ENCODE peak calls at places on chromosomes 16 and 17, in eight cellular contexts. V is GM12878, J is SK-N-SH, K is Panc1, Q is HepG2, L is breast epithelium, M is K562, Y is GM23338. O is an unnamed sample.

GRCh38 chr17:81400939-81401726 is 5.9 kb downstream of the BAHCC1 start:
- DNase-seq in Y (peak), K (no peak), J (no peak), Q (no peak), V (no peak), L (no peak), M (no peak), O (no peak)

GRCh38 chr17:29613371-29613837 is 9.3 kb downstream of the CORO6 start:
- DNase-seq in M (no peak), K (no peak), J (peak), L (peak), V (no peak), Y (peak), Q (peak), O (peak)

GRCh38 chr17:26792486-26792885 is 501.4 kb upstream of the WSB1 start:
- DNase-seq in M (no peak), Y (peak), V (peak), L (no peak), K (peak), J (no peak), Q (no peak), O (no peak)

GRCh38 chr17:36884495-36885160 is 52.6 kb upstream of the LHX1 start:
- DNase-seq in V (no peak), L (no peak), Y (peak), M (no peak), J (no peak), K (no peak), Q (no peak), O (no peak)

GRCh38 chr16:85057212-85057889 is 29.8 kb downstream of the KIAA0513 start:
- DNase-seq in M (peak), K (no peak), Y (peak), Q (peak), V (no peak), L (no peak), J (no peak), O (no peak)

GRCh38 chr17:63634163-63634562 is 11.9 kb downstream of the MAP3K3 start:
- DNase-seq in L (no peak), Q (no peak), J (no peak), M (peak), V (no peak), Y (peak), K (no peak), O (no peak)

GRCh38 chr16:8686031-8686621 is 11.7 kb downstream of the ABAT start:
- DNase-seq in V (no peak), J (peak), K (no peak), Q (no peak), M (no peak), L (peak), Y (no peak), O (no peak)

GRCh38 chr17:59004338-59005111 is 102.2 kb downstream of the TRIM37 start:
- DNase-seq in V (peak), L (no peak), Y (peak), M (peak), J (peak), K (peak), Q (peak), O (no peak)

GRCh38 chr17:68344701-68345136 is 53.4 kb downstream of the ARSG start:
- DNase-seq in M (no peak), K (no peak), L (no peak), Q (no peak), V (no peak), Y (no peak), J (no peak), O (no peak)

GRCh38 chr16:27698266-27698665 is 148.3 kb downstream of the KATNIP start:
- DNase-seq in Q (no peak), V (no peak), K (no peak), L (peak), Y (peak), J (no peak), M (peak), O (peak)

GRCh38 chr17:80441133-80441578 is 26.2 kb downstream of the ENDOV start:
- DNase-seq in Q (peak), K (no peak), Y (peak), M (peak), L (no peak), V (no peak), J (peak), O (no peak)

GRCh38 chr16:88681084-88681680 is 5.1 kb downstream of the SNAI3 start:
- DNase-seq in L (no peak), Y (peak), K (no peak), V (no peak), M (peak), J (peak), Q (peak), O (no peak)

GRCh38 chr17:21530311-21530710 is 154.2 kb downstream of the KCNJ12 start:
- DNase-seq in J (no peak), Y (no peak), K (no peak), Q (no peak), M (no peak), V (no peak), L (no peak), O (no peak)

GRCh38 chr16:30748634-30749445 is 615 bp downstream of the PHKG2 start:
- DNase-seq in M (peak), Q (no peak), Y (peak), J (peak), L (no peak), K (no peak), V (no peak), O (peak)

GRCh38 chr17:77460514-77461046 is 319.8 kb downstream of the SEC14L1 start:
- DNase-seq in M (peak), J (no peak), Q (no peak), K (no peak), V (no peak), Y (no peak), L (no peak), O (no peak)

GRCh38 chr16:17382514-17382913 is 88.2 kb downstream of the XYLT1 start:
- DNase-seq in K (no peak), J (peak), V (no peak), Y (no peak), Q (no peak), M (no peak), L (no peak), O (no peak)

GRCh38 chr17:77319211-77320031 is 178.7 kb downstream of the SEC14L1 start:
- DNase-seq in L (peak), M (peak), J (peak), Q (no peak), Y (peak), V (no peak), K (no peak), O (peak)

GRCh38 chr16:89565506-89566372 is 5.3 kb downstream of the RPL13 start:
- DNase-seq in V (no peak), Q (peak), M (peak), Y (peak), L (peak), J (peak), K (no peak), O (no peak)

GRCh38 chr16:15451098-15451731 is 16.8 kb downstream of the BMERB1 start:
- DNase-seq in Q (peak), K (no peak), L (no peak), J (no peak), Y (no peak), M (no peak), V (no peak), O (no peak)

GRCh38 chr17:61323015-61323379 is 76.6 kb upstream of the TBX2 start:
- DNase-seq in M (no peak), L (no peak), Y (no peak), J (no peak), Q (no peak), V (no peak), K (no peak), O (no peak)

GRCh38 chr17:63698886-63699637 is 863 bp downstream of the LIMD2 start:
- DNase-seq in K (no peak), Q (peak), M (no peak), V (peak), L (no peak), J (no peak), Y (peak), O (no peak)

GRCh38 chr17:40526668-40527067 is 25.2 kb upstream of the TNS4 start:
- DNase-seq in M (no peak), L (peak), Q (no peak), K (no peak), Y (no peak), V (no peak), J (no peak), O (peak)

GRCh38 chr17:33520404-33521032 is 227.4 kb upstream of the ASIC2 start:
- DNase-seq in Q (peak), Y (peak), K (peak), M (peak), L (peak), J (peak), V (no peak), O (no peak)

GRCh38 chr17:73342549-73343167 is 30.9 kb upstream of the CDC42EP4 start:
- DNase-seq in Q (no peak), K (no peak), Y (peak), M (no peak), L (no peak), J (no peak), V (no peak), O (no peak)

GRCh38 chr17:73343739-73344454 is 32.1 kb upstream of the CDC42EP4 start:
- DNase-seq in Q (no peak), M (no peak), L (no peak), Y (no peak), J (peak), V (no peak), K (no peak), O (no peak)

GRCh38 chr17:73342057-73342522 is 30.3 kb upstream of the CDC42EP4 start:
- DNase-seq in J (peak), Q (no peak), V (peak), K (no peak), L (peak), M (no peak), Y (peak), O (no peak)

GRCh38 chr17:73341350-73342056 is 29.7 kb upstream of the CDC42EP4 start:
- DNase-seq in J (no peak), K (no peak), V (no peak), Q (no peak), M (no peak), L (no peak), Y (no peak), O (no peak)

GRCh38 chr17:73343168-73343634 is 31.4 kb upstream of the CDC42EP4 start:
- DNase-seq in Q (no peak), Y (peak), M (peak), J (peak), V (no peak), K (no peak), L (no peak), O (no peak)
- TF ChIP-seq POLR2AphosphoS5 in Q (no peak), Y (peak), M (no peak), J (peak), V (no peak), K (no peak), L (no peak), O (no peak)

GRCh38 chr17:55285340-55286301 is 20.9 kb downstream of the HLF start:
- DNase-seq in K (no peak), V (no peak), L (peak), Q (peak), Y (no peak), M (no peak), J (no peak), O (peak)
- TF ChIP-seq POLR2AphosphoS5 in K (no peak), V (no peak), L (peak), Q (peak), Y (no peak), M (no peak), J (no peak), O (peak)

GRCh38 chr17:57926723-57927047 is 28.5 kb downstream of the CUEDC1 start:
- DNase-seq in Y (no peak), Q (no peak), L (no peak), K (no peak), M (no peak), J (no peak), V (no peak), O (no peak)

GRCh38 chr17:57929392-57929791 is 25.8 kb downstream of the CUEDC1 start:
- DNase-seq in M (no peak), L (no peak), J (no peak), K (no peak), Q (no peak), Y (no peak), V (no peak), O (no peak)

GRCh38 chr17:57928898-57929297 is 26.3 kb downstream of the CUEDC1 start:
- DNase-seq in V (no peak), M (no peak), L (no peak), Q (no peak), J (no peak), K (no peak), Y (no peak), O (no peak)

GRCh38 chr17:57925361-57925990 is 29.7 kb downstream of the CUEDC1 start:
- DNase-seq in Y (no peak), L (no peak), Q (no peak), K (no peak), M (no peak), V (no peak), J (peak), O (no peak)

DNA sequence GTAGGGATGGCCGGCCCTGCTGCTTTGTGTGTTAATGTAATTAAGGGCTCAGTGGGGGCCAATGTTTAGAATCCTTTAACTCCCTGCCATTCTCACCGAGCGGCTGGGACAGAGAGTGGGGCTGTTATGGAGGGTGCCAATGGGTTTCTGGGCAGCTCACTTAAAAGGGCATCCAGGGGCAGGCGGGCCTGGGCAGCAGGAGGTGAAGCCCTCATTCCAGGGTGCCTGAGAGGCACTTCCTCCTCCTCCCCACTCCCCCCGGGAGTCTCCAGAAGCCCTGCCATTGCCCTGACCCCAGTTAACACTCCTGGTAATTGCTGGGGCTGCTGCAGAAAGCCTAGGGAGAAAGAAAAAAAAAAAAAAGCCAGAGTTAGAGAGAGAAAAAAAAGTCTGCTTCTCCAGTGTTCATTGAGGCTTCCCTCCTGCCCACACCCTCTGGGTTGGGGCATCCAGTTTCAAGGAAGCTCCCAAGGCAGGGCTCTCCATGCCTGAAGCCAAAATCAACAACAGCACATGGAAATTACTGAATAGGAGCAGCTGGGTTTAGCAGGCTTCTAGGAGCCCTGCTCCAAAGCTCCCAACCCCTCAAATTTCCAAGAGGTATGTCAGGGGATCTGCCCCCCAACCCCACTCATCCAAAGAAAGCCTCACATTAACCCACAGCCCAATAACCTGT is 28.0 kb downstream of the CUEDC1 start:
- DNase-seq in V (no peak), Y (peak), J (peak), L (no peak), K (no peak), Q (no peak), M (no peak), O (no peak)
- TF ChIP-seq POLR2AphosphoS5 in V (no peak), Y (no peak), J (no peak), L (no peak), K (no peak), Q (no peak), M (no peak), O (no peak)

GRCh38 chr17:57988301-57989010 is 402 bp upstream of the VEZF1 start:
- DNase-seq in Q (no peak), Y (peak), M (peak), J (peak), K (no peak), V (no peak), L (peak), O (peak)

GRCh38 chr17:57984936-57985674 is 2.9 kb downstream of the VEZF1 start:
- DNase-seq in Y (no peak), V (no peak), Q (no peak), J (no peak), M (no peak), K (no peak), L (no peak), O (no peak)

GRCh38 chr17:57987582-57988300 is at the start of gene VEZF1:
- DNase-seq in L (peak), M (peak), V (no peak), K (no peak), J (peak), Y (peak), Q (peak), O (peak)

GRCh38 chr17:57985675-57985974 is 2.4 kb downstream of the VEZF1 start:
- DNase-seq in M (no peak), L (no peak), J (peak), Q (no peak), V (no peak), Y (no peak), K (no peak), O (no peak)

DNA sequence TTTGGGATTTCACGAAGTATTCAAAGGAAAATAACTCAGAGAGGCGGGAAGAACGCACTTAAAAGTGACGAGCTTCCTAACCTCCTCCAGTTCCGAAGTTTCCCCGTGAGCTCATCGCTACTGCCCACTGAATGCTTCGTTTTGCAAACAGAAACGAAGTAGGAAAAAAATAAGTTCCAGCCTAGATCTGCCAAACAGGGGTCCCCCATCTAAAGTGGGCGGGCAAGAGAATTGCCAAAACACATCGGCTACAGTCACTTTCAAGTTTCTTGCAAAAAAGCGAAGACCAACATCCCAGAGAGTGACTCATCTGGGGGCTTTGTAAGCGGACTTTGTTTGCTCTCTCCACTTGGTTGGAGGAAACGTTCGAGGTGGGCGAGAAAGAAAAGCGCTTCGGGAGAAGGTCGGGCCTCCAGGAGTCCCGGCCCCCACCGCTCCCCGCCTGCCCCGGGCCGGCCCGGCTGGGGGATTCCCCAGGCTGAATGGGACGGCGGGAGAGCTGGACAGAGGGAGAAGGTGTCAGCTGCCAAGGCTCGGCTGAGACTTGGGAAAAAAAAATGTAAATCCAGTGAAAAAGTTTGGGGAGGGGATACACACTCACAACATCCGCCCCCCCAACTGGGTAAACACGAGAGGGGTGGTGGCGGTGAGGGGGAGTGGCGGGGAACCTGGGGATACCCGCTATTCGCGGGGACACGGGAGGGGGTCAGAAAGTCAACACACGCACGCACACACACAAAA is 1.0 kb downstream of the VEZF1 start:
- DNase-seq in J (no peak), Y (peak), L (no peak), K (no peak), Q (peak), V (no peak), M (peak), O (no peak)
- TF ChIP-seq POLR2AphosphoS5 in J (no peak), Y (no peak), L (no peak), K (no peak), Q (peak), V (no peak), M (no peak), O (no peak)

O was measured in suprapubic skin.